ENCODE peak calls at places on chromosomes 2 and 18, in five cellular contexts. J, O, F, W and C are unnamed samples.

GRCh38 chr2:221731432-221731831 is 159.3 kb upstream of the EPHA4 start:
- DNase-seq in O (peak), F (no peak), J (no peak), W (peak), C (peak)

GRCh38 chr2:239731998-239732665 is 293.0 kb downstream of the NDUFA10 start:
- DNase-seq in O (no peak), W (no peak), J (no peak), F (no peak), C (no peak)

GRCh38 chr18:44474596-44474995 is 206.1 kb upstream of the SETBP1 start:
- DNase-seq in J (no peak), O (no peak), W (no peak), F (no peak), C (no peak)

GRCh38 chr2:225464346-225465025 is 65.0 kb downstream of the NYAP2 start:
- DNase-seq in W (no peak), O (no peak), J (no peak), F (no peak), C (no peak)

GRCh38 chr2:72128843-72129227 is 18.8 kb downstream of the CYP26B1 start:
- DNase-seq in F (no peak), O (no peak), W (no peak), J (no peak), C (no peak)

GRCh38 chr2:219565130-219566080 is 5.9 kb downstream of the OBSL1 start:
- DNase-seq in F (no peak), J (no peak), W (no peak), O (no peak), C (no peak)

GRCh38 chr2:200814276-200814815 is 2.6 kb downstream of the BZW1 start:
- DNase-seq in J (no peak), F (no peak), W (peak), O (no peak), C (no peak)

GRCh38 chr2:188979119-188979729 is 5.1 kb downstream of the COL3A1 start:
- DNase-seq in J (peak), O (no peak), F (no peak), W (no peak), C (no peak)

GRCh38 chr2:218229851-218230250 is 12.9 kb downstream of the ARPC2 start:
- DNase-seq in O (no peak), W (no peak), F (no peak), J (no peak), C (no peak)

GRCh38 chr18:76374330-76375281 is 120.4 kb downstream of the ZNF516 start:
- DNase-seq in W (peak), F (no peak), J (no peak), O (no peak), C (no peak)

GRCh38 chr2:11305958-11306357 is 38.5 kb downstream of the ROCK2 start:
- DNase-seq in J (peak), O (no peak), W (no peak), F (no peak), C (no peak)

GRCh38 chr18:13563390-13563805 is 163.0 kb downstream of the FAM210A start:
- DNase-seq in O (no peak), F (no peak), J (no peak), W (no peak), C (no peak)

GRCh38 chr2:120823551-120823950 is 87.9 kb downstream of the GLI2 start:
- DNase-seq in F (no peak), J (no peak), O (no peak), W (no peak), C (no peak)

GRCh38 chr2:193868833-193869232 is 1674.1 kb upstream of the TMEFF2 start:
- DNase-seq in O (no peak), W (no peak), J (no peak), F (no peak), C (no peak)

GRCh38 chr2:160534996-160535395 is 41.4 kb upstream of the RBMS1 start:
- DNase-seq in F (no peak), O (no peak), J (no peak), W (no peak), C (no peak)

GRCh38 chr18:61738488-61738887 is 154.3 kb downstream of the RNF152 start:
- DNase-seq in W (no peak), O (no peak), F (no peak), J (peak), C (no peak)

GRCh38 chr2:118668431-118669424 is 178.7 kb downstream of the EN1 start:
- DNase-seq in W (no peak), F (no peak), O (peak), J (peak), C (peak)

GRCh38 chr2:172921538-172922236 is 154.0 kb upstream of the MAP3K20 start:
- DNase-seq in F (no peak), J (peak), O (no peak), W (no peak), C (no peak)

GRCh38 chr2:196520610-196521009 is 118.9 kb upstream of the CCDC150 start:
- DNase-seq in F (no peak), J (no peak), O (no peak), W (no peak), C (no peak)

GRCh38 chr2:204545861-204546773 is 842 bp downstream of the PARD3B start:
- DNase-seq in J (no peak), F (no peak), O (no peak), W (no peak), C (no peak)

GRCh38 chr2:16104345-16105177 is 164.2 kb downstream of the MYCN start:
- DNase-seq in F (no peak), W (no peak), O (peak), J (no peak), C (peak)

GRCh38 chr2:109378682-109379081 is 235.1 kb downstream of the SEPTIN10 start:
- DNase-seq in O (no peak), W (no peak), J (peak), F (no peak), C (no peak)

GRCh38 chr2:188786368-188786781 is 187.8 kb upstream of the COL3A1 start:
- DNase-seq in F (no peak), O (no peak), J (peak), W (no peak), C (peak)

GRCh38 chr2:210792000-210792399 is 235.6 kb downstream of the CPS1 start:
- DNase-seq in J (no peak), W (no peak), F (no peak), O (no peak), C (no peak)

GRCh38 chr2:170929686-170930050 is 615 bp downstream of the GORASP2 start:
- DNase-seq in W (no peak), F (no peak), J (peak), O (peak), C (peak)

GRCh38 chr2:139867601-139868226 is 1087.5 kb upstream of the NXPH2 start:
- DNase-seq in J (no peak), W (no peak), F (no peak), O (no peak), C (no peak)

GRCh38 chr2:172685467-172685866 is 50.2 kb upstream of the RAPGEF4 start:
- DNase-seq in F (no peak), O (no peak), J (no peak), W (no peak), C (no peak)

GRCh38 chr2:144496660-144497598 is 23.0 kb downstream of the ZEB2 start:
- DNase-seq in J (no peak), O (no peak), F (no peak), W (no peak), C (no peak)

GRCh38 chr2:65397122-65397521 is 35.3 kb downstream of the SPRED2 start:
- DNase-seq in O (no peak), W (no peak), F (no peak), J (peak), C (no peak)

GRCh38 chr18:24741961-24742738 is 281.7 kb downstream of the HRH4 start:
- DNase-seq in F (no peak), W (no peak), J (peak), O (no peak), C (no peak)

GRCh38 chr2:62216616-62217015 is 20.7 kb downstream of the B3GNT2 start:
- DNase-seq in O (peak), F (no peak), J (peak), W (no peak), C (peak)

GRCh38 chr2:159126653-159127052 is 158.2 kb downstream of the TANC1 start:
- DNase-seq in W (no peak), F (no peak), O (no peak), J (peak), C (no peak)

DNA sequence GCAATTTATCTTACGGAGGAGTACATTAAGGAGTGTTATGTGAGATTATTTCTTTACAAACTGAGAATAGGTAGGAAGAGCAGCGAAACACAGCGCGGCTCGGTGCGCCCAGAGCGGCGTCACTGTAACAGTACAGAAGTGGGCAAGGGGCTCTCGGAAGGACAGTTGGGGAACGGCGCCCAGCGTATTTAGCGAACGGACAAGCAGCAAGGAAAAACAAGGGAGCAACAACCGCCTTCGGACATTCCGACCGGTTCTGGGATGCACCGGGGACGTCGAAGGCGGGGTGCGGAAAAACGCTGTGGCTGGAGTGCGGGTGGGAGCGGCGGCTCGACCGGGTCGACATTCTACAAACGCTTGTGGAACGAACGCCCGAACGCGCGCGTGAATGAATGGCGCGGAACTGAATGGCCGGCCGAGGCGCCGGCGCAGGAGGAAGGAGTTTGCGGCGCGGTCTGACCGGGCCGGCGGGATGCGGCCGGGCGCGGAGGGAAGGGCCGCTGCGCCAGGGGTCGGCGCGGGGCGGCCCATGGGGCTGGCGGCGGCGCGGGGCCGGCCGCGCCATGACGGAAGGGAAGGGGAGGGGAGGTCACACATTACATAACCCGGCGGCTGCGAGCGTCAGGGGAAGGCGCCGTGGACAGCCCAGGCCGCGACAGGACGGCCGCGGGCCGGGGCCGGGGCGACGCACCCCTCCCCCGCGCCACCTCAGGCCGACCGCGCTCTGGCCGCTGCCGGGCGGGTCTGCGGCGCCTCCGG is 639 bp downstream of the REV1 start:
- DNase-seq in J (peak), O (peak), W (no peak), F (peak), C (peak)
- TF ChIP-seq SMC3 in J (no peak), O (no peak), W (no peak), F (no peak), C (no peak)

GRCh38 chr2:128726221-128726620 is 407.6 kb upstream of the HS6ST1 start:
- DNase-seq in O (no peak), W (no peak), J (no peak), F (no peak), C (no peak)
- TF ChIP-seq BHLHE40 in O (no peak), W (no peak), J (no peak), F (no peak), C (no peak)

DNA sequence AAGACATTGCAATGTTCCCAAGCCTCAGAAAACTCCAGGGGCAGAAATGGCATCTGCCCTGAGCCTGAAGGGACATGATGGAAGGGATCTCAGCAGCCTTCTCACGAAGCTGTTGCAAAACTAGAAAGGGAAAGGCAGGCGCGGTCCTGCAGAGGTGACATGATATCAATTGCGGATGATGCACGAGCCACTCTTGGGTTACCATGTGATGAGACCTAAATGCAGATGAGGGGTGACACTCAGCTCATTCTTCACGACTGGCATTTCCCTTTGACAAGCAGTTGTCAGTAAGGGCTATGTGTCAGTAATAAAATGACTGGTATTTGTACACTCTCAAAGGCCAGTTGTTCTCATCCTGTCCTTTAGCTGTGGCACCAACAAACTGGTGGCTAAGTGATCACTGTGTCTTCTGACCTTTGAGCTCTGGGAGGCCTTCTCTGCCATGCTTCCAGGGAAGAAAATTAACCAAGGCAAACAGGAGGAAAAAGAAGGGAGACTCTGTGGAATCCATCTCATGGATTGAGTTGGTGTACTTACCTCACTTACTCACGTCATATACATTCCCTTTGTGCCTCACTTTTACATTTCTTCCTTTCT is 273.7 kb downstream of the ETAA1 start:
- DNase-seq in F (no peak), J (no peak), O (peak), W (no peak), C (no peak)
- TF ChIP-seq SMC3 in F (no peak), J (no peak), O (no peak), W (no peak), C (no peak)

GRCh38 chr2:60317831-60318230 is 235.6 kb downstream of the BCL11A start:
- DNase-seq in W (peak), O (no peak), J (no peak), F (no peak), C (no peak)
- TF ChIP-seq BHLHE40 in W (peak), O (no peak), J (no peak), F (no peak), C (no peak)

GRCh38 chr2:70647873-70648481 is 94.4 kb upstream of the TGFA start:
- DNase-seq in J (peak), F (peak), O (peak), W (no peak), C (peak)
- TF ChIP-seq SMC3 in J (peak), F (peak), O (peak), W (peak), C (peak)

DNA sequence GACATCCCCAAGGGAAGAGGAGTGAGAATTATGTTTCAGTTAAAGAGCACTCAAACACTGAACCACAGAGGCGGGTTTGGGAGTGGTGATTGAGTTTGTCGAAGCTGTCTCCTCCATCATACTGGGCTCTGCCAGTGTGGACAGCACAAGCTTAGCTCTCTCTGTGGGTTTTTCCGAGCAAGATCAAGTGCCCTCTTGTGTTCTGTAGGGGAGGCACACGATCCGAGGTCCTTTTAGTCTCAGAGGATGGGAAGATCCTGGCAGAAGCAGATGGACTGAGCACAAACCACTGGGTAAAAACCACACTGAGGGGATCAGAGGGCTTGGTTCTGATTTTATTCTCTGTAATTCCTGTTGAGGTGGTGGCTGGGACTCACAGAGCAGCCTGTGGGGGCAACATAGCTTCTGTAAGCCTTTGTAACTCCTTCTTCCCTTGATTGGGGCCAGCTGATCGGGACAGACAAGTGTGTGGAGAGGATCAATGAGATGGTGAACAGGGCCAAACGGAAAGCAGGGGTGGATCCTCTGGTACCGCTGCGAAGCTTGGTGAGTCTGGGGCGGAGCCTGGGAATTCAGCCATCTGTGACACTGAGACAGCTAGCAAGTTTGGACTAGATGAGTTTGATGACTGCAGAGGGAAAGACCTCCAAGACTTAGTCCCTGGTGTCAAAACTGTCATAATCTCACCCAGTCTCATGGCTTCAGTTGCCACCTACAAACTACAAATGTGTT is 2.0 kb downstream of the NAGK start:
- DNase-seq in J (peak), W (no peak), O (peak), F (no peak), C (peak)
- TF ChIP-seq BHLHE40 in J (no peak), W (no peak), O (no peak), F (no peak), C (no peak)

GRCh38 chr18:74356959-74357358 is 41.3 kb downstream of the C18orf63 start:
- DNase-seq in F (no peak), O (no peak), J (no peak), W (no peak), C (no peak)

GRCh38 chr18:74351354-74351753 is 35.7 kb downstream of the C18orf63 start:
- DNase-seq in W (no peak), O (no peak), F (no peak), J (peak), C (no peak)

GRCh38 chr18:74353169-74353775 is 37.6 kb downstream of the C18orf63 start:
- DNase-seq in F (peak), O (peak), W (peak), J (peak), C (peak)
- TF ChIP-seq SMC3 in F (peak), O (peak), W (peak), J (peak), C (peak)

GRCh38 chr2:232214053-232214452 is 164.5 kb upstream of the ALPP start:
- DNase-seq in W (no peak), O (no peak), J (peak), F (no peak), C (no peak)
- TF ChIP-seq BHLHE40 in W (no peak), O (no peak), J (no peak), F (no peak), C (no peak)

GRCh38 chr2:113136828-113137775 is 9.7 kb downstream of the IL1RN start:
- DNase-seq in F (peak), O (peak), W (no peak), J (peak), C (no peak)
- TF ChIP-seq SMC3 in F (peak), O (peak), W (peak), J (peak), C (peak)

DNA sequence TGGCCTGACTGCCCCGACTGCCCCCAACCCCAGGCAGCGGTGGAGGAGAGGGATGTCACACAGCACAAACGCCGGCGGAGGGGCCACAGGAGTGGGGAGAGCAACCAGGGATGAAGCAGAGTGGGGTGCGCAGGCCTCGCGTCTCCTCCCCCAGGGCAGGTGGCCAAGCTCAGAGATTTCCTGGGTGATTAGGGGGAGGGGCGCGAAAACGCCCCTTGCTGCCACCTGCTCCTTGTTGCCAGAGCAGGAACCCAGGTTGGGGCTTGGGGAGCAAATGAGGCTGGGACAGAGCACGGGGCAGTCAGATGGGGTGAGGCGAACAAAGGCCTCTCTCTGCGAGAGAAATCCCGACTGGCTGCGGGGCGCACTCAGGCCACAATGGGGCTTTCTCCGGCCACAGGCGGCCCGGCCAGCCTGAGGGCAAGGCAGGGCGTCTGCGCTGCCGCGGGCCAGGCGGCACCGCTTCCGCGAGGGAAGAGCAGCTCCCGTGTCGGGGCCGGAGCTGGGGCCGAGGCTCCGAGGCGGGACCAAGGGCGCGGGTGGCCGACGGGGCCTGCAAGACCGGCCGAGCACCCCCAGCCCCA is 11.5 kb downstream of the TEX44 start:
- DNase-seq in O (peak), W (no peak), J (no peak), F (no peak), C (no peak)
- TF ChIP-seq BHLHE40 in O (no peak), W (no peak), J (no peak), F (no peak), C (no peak)